ENCODE peak calls at places on chromosomes 16 and 17, in five cellular contexts. G is breast epithelium, J is right lobe of liver, T is HFFc6, K is Caco-2. M is an unnamed sample.

GRCh38 chr16:12459401-12459791 is 344.3 kb downstream of the CPPED1 start:
- DNase-seq in G (no peak), J (peak; percentile 53), T (no peak), K (no peak), M (no peak)

GRCh38 chr17:65154770-65155589 is 17.8 kb downstream of the RGS9 start:
- DNase-seq in G (no peak), J (no peak), T (peak; percentile 62), K (no peak), M (no peak)

GRCh38 chr17:62627904-62628603 is 584 bp downstream of the MRC2 start:
- DNase-seq in G (peak; percentile 32), J (no peak), T (peak; percentile 58), K (no peak), M (no peak)

GRCh38 chr16:10150906-10151305 is 31.3 kb downstream of the GRIN2A start:
- DNase-seq in G (no peak), J (no peak), T (no peak), K (no peak), M (no peak)

GRCh38 chr17:10061131-10061581 is 137.2 kb downstream of the GAS7 start:
- DNase-seq in G (peak; percentile 43), J (no peak), T (peak; percentile 44), K (no peak), M (no peak)

GRCh38 chr16:72875291-72876036 is 172.5 kb downstream of the ZFHX3 start:
- DNase-seq in G (no peak), J (no peak), T (no peak), K (peak; percentile 87), M (no peak)

GRCh38 chr16:50955311-50955710 is 195.8 kb downstream of the SALL1 start:
- DNase-seq in G (no peak), J (no peak), T (no peak), K (no peak), M (no peak)

GRCh38 chr17:75447951-75448856 is 8.2 kb upstream of the TMEM94 start:
- DNase-seq in G (no peak), J (no peak), T (no peak), K (no peak), M (no peak)

GRCh38 chr17:79812969-79813825 is 16.3 kb upstream of the CBX8 start:
- DNase-seq in G (no peak), J (no peak), T (no peak), K (peak; percentile 55), M (no peak)

GRCh38 chr16:67926181-67926742 is 5.4 kb downstream of the CTRL start:
- DNase-seq in G (peak; percentile 70), J (no peak), T (no peak), K (no peak), M (no peak)

GRCh38 chr17:65515959-65516948 is 45.2 kb downstream of the AXIN2 start:
- DNase-seq in G (peak; percentile 38), J (no peak), T (no peak), K (peak; percentile 76), M (no peak)

GRCh38 chr17:10598620-10599019 is 49.2 kb upstream of the MYH2 start:
- DNase-seq in G (no peak), J (no peak), T (no peak), K (no peak), M (peak; percentile 1)

GRCh38 chr16:48623304-48624016 is 13.5 kb upstream of the N4BP1 start:
- DNase-seq in G (peak; percentile 73), J (peak; percentile 91), T (peak; percentile 88), K (peak; percentile 93), M (peak; percentile 94)

GRCh38 chr17:5745091-5745820 is 160.9 kb upstream of the NLRP1 start:
- DNase-seq in G (no peak), J (no peak), T (no peak), K (no peak), M (no peak)

GRCh38 chr16:85206472-85207356 is 94.4 kb upstream of the CIBAR2 start:
- DNase-seq in G (peak; percentile 48), J (no peak), T (no peak), K (no peak), M (no peak)

GRCh38 chr17:69059458-69060205 is 1.1 kb downstream of the ABCA9 start:
- DNase-seq in G (no peak), J (no peak), T (no peak), K (no peak), M (no peak)

GRCh38 chr16:57084257-57084770 is 8.1 kb upstream of the CPNE2 start:
- DNase-seq in G (peak; percentile 45), J (peak; percentile 60), T (peak; percentile 57), K (peak; percentile 81), M (peak; percentile 89)

DNA sequence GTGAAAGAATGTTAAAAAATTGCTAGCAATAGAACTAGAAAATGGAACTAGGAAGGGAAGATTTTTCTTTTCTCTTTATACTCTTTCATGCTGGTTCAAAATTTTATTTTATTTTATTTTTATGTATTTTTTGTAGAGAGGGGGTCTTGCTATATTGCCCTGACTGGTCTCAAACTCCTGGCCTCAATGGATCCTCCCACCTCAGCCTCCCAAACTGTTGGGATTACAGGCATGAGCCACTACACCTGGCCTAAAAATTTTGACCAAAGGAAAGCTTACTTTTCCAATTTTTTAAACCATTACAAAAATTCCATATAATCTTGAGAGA is 10.0 kb upstream of the TERF2 start:
- DNase-seq in G (no peak), J (no peak), T (no peak), K (no peak), M (no peak)
- TF ChIP-seq CTCF in G (no peak), J (no peak), T (no peak), K (no peak), M (no peak)

GRCh38 chr17:78346605-78347250 is 13.1 kb downstream of the SOCS3 start:
- DNase-seq in G (no peak), J (no peak), T (peak; percentile 27), K (no peak), M (no peak)
- TF ChIP-seq CTCF in G (no peak), J (no peak), T (no peak), K (no peak), M (no peak)

DNA sequence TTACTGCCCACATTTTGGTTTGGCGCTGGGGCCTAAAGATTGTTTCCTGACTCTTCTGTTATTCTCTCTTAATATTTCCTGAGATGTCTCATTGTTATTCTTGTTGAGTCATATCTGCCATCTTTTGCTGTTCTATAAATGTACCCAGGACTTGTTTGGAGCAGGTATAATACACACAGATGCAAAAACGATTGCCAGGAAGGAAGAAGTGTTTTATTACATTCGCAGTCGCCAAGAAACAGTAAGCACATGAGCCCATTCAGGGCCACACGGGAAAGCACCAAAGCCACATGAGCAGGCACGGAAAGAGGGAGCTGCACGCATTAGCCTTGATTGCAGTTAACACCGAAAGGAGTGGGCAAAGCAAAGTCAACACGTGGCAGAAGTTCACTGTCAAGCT is 70.2 kb downstream of the ARHGAP44 start:
- DNase-seq in G (peak; percentile 25), J (no peak), T (no peak), K (no peak), M (no peak)
- TF ChIP-seq CTCF in G (no peak), J (no peak), T (no peak), K (no peak), M (no peak)

GRCh38 chr17:892958-893357 is 86.6 kb downstream of the NXN start:
- DNase-seq in G (no peak), J (no peak), T (no peak), K (no peak), M (no peak)

GRCh38 chr17:885971-886571 is 93.5 kb downstream of the NXN start:
- DNase-seq in G (peak; percentile 63), J (no peak), T (no peak), K (no peak), M (no peak)

GRCh38 chr17:883586-883962 is 96.0 kb downstream of the NXN start:
- DNase-seq in G (no peak), J (no peak), T (no peak), K (no peak), M (no peak)

GRCh38 chr17:887842-888214 is 91.7 kb downstream of the NXN start:
- DNase-seq in G (no peak), J (no peak), T (no peak), K (no peak), M (no peak)

GRCh38 chr17:888998-889401 is 90.6 kb downstream of the NXN start:
- DNase-seq in G (no peak), J (no peak), T (no peak), K (no peak), M (no peak)
- TF ChIP-seq CTCF in G (no peak), J (no peak), T (no peak), K (no peak), M (no peak)

GRCh38 chr16:30902070-30902972 is 5.9 kb downstream of the CTF1 start:
- DNase-seq in G (peak; percentile 34), J (peak; percentile 81), T (peak; percentile 32), K (peak; percentile 66), M (peak; percentile 91)
- TF ChIP-seq CTCF in G (no peak), J (peak; percentile 54), T (no peak), K (no peak), M (peak; percentile 35)

DNA sequence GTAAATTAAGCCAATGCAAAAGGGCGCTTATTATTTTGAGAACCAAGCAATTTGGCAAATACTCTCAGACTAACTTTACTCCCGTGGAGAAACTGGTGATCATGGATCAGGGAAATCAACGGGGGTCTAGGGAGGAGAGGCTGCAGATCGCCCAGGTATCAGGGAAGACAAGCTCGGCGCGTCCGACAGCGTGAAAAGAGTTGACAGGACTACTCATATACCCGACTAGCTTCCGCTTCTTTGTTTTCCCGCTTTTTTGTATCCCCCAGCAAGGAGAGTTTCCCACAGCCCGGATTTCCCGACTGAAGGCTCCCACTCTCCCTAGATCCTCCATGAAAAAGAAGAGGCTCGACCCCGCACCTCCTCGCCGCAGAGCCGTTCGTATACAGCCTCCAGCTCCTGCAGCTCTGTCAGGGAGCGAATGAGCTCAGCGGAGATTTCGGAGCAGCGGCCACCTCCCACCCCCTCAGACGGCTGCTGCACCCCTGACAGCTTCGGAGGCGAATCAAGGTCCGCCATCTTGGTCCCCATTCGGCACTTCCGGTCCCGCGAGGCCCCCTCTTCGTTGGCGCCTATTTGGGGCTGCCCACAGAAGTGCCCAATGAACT is at the start of gene COG4:
- DNase-seq in G (peak; percentile 80), J (peak; percentile 87), T (peak; percentile 73), K (peak; percentile 93), M (peak; percentile 94)
- TF ChIP-seq CTCF in G (no peak), J (no peak), T (no peak), K (no peak), M (no peak)

DNA sequence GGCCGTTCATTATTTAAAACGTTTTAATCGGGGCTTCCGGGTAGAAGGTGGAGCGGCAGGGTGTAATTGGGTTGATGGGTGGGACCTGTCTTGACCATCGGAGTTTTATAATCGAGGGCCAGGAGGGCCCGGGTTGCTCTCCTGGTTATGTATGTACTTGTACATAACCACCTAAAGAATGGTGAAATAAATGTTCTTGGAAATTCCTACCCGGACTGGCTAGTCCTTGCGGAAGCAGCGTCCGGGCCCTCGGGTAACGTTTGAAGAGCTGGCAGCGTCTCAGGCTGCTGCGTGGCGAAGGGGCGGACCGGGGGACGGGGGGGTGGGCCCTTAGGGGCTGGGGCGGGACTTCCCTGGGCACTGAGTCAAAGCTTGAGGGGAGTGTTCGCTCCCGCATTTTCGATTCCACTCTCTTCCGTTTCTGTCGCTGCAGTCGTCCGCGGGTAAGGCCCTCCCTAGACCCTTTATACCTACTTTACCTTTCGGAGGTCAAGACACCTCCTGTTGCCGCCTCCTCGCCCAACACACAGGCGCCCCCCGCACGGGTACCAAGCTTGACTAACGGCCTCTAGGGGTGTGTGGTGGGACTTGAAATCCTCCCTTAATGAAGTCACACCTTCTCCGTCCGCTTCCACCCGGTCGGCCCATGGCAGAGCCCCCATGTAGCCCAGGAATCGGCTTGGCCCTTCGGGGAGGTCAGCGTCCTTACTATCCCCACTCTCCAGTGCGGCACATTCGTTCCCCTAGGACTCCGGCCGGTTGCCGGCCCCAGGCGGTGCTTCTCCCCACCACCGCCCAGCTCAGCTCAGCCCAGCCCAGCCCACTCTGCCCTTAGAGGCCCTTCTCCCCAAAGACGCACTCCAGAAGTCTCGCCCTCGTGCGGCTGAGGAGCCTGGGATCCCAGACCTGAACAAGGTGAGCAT is at the start of gene TMEM106A:
- DNase-seq in G (peak; percentile 66), J (peak; percentile 82), T (peak; percentile 80), K (peak; percentile 66), M (peak; percentile 91)
- TF ChIP-seq CTCF in G (no peak), J (peak; percentile 17), T (peak; percentile 52), K (peak; percentile 29), M (peak; percentile 46)